ENCODE peak calls at places on chromosomes 2 and 18, in six cellular contexts. A is CD4-positive, alpha-beta T cell; Z is mucosa of descending colon; X is MM.1S; K is fibroblast of lung; L is heart left ventricle. C is an unnamed sample.

GRCh38 chr2:85110991-85111560 is 22.1 kb upstream of the TCF7L1 start:
- DNase-seq in A (no peak), X (no peak), L (no peak), K (peak), Z (no peak), C (no peak)

GRCh38 chr2:226911932-226912331 is 76.1 kb downstream of the RHBDD1 start:
- DNase-seq in A (no peak), Z (no peak), K (peak), X (no peak), L (no peak), C (no peak)

GRCh38 chr2:176817061-176817565 is 395.5 kb upstream of the HNRNPA3 start:
- DNase-seq in A (no peak), L (no peak), K (no peak), Z (no peak), X (no peak), C (no peak)

GRCh38 chr2:179270689-179271088 is 6.1 kb upstream of the SESTD1 start:
- DNase-seq in A (no peak), Z (no peak), L (no peak), X (no peak), K (no peak), C (no peak)

GRCh38 chr18:28468903-28469302 is 292.0 kb upstream of the CDH2 start:
- DNase-seq in K (no peak), Z (no peak), A (no peak), L (no peak), X (no peak), C (no peak)

GRCh38 chr2:226705133-226705886 is 94.3 kb downstream of the IRS1 start:
- DNase-seq in X (no peak), K (no peak), A (no peak), Z (no peak), L (no peak), C (no peak)

GRCh38 chr18:28175047-28175929 is 1.6 kb downstream of the CDH2 start:
- DNase-seq in L (peak), Z (no peak), A (no peak), K (peak), X (no peak), C (no peak)

GRCh38 chr18:13813271-13813849 is 10.6 kb upstream of the MC5R start:
- DNase-seq in X (peak), A (peak), Z (peak), L (no peak), K (peak), C (peak)

GRCh38 chr2:152335016-152335850 is at the start of gene FMNL2:
- DNase-seq in Z (peak), A (peak), L (peak), X (peak), K (peak), C (no peak)

GRCh38 chr2:83782122-83782521 is 677.0 kb downstream of the SUCLG1 start:
- DNase-seq in K (no peak), X (no peak), L (no peak), A (no peak), Z (no peak), C (no peak)
- TF ChIP-seq CTCF in K (no peak), X (no peak), L (no peak), A (no peak), Z (no peak), C (no peak)

GRCh38 chr2:239195992-239196391 is 204.8 kb downstream of the HDAC4 start:
- DNase-seq in L (no peak), K (no peak), Z (no peak), X (no peak), A (no peak), C (no peak)
- TF ChIP-seq CTCF in L (no peak), K (no peak), Z (no peak), X (no peak), A (no peak), C (no peak)

GRCh38 chr2:117967981-117968723 is 45.7 kb downstream of the CCDC93 start:
- DNase-seq in X (no peak), K (peak), L (no peak), A (no peak), Z (no peak), C (no peak)

GRCh38 chr2:117968724-117969121 is 45.1 kb downstream of the CCDC93 start:
- DNase-seq in L (no peak), A (no peak), K (no peak), X (no peak), Z (no peak), C (no peak)

GRCh38 chr2:117976581-117976980 is 37.3 kb downstream of the CCDC93 start:
- DNase-seq in K (no peak), Z (no peak), L (no peak), A (no peak), X (no peak), C (no peak)

GRCh38 chr2:117973498-117974082 is 40.3 kb downstream of the CCDC93 start:
- DNase-seq in Z (no peak), K (no peak), X (no peak), L (no peak), A (no peak), C (no peak)

DNA sequence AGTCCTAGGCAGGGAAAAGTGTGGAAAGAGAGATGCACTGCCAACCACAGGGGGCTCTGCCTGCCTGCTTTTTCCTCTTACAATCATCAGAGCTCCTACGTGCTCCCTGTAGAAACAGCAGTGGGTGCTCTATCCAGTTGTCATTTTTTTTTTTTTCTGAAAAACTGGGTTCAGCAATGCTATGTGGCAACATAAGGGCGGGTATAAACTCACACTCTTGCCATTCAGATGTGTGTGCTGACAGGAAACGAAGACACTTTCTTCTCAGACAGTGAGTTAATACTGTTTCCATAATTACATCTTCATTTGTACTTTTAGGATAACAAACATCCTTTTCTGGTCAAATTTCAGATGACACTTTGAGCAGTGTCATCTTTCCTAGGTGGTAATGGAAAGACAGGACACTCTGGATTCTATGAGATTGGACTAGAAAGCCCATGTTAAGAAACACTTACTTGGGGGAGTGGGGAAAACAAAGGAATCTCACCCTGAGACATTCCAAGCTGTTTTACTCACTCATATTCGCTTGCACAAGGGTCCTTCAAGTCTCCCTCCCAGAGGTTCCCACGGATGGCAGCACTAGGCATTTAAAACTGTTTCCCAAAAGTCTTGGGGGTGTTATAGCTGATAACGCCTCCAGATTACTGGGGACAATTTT is 41.3 kb downstream of the CCDC93 start:
- DNase-seq in A (no peak), Z (no peak), X (no peak), L (no peak), K (peak), C (no peak)
- TF ChIP-seq CTCF in A (no peak), Z (no peak), X (no peak), L (no peak), K (no peak), C (no peak)

DNA sequence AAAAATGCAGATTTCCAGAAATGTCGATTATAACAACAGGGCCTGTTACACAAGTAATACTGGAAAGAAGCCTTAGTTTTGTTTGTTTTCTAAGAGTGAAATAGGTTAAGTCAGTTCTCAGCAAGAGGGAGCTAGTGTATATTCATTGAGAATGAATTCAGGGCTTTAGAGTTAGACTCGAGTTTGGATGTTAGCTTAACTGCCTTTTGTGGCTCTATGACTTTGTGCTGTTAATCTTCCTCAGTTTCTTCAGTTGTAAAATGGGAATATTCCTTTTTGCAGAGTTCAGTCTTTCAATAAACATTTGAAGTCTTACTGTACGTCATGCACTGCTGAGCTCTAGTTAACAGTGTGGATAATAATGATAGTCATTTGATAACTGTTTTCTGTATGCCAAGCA is 989 bp downstream of the NDUFV2 start:
- DNase-seq in K (no peak), A (no peak), X (peak), Z (no peak), L (no peak), C (no peak)
- TF ChIP-seq CTCF in K (peak), A (peak), X (no peak), Z (no peak), L (peak), C (peak)

DNA sequence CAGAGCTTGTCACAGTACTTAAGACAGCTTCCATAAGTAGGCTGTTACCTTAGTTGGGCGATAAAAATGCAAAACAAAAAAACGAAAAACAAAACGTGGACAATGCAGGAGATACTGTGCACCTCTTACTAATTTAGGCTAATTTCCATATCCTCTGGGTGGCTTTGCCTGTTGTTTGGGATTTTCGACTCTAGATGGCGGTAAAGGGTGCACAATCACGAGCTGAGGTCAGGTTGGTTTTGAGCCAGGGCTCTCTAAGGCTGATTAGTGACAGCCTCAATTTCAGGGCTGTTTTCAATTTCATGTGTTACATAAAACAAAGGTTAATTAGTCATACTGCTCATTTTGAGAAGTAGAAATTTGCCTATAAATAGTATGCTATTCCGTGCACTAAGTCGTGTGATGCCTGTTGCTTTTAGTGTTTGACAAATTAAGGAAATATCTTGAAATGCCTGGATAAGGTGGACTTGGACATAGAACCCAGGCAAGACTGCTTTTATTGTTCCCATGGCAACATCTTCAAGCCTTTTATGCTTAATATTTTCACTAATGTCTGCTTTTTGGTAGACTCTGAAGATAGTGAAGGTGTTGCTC is 493.1 kb downstream of the SOCS6 start:
- DNase-seq in X (peak), K (peak), L (no peak), Z (peak), A (peak), C (no peak)
- TF ChIP-seq CTCF in X (peak), K (peak), L (peak), Z (no peak), A (peak), C (no peak)